ENCODE peak calls at places on chromosomes 1 and 21, in eight cellular contexts. X is K562, T is cardiac fibroblast, W is fibroblast of mammary gland, E is heart left ventricle, J is tibial nerve, I is endothelial cell, A is progenitor cell of endocrine pancreas. S is an unnamed sample.

GRCh38 chr1:71667224-71667623 is 586.4 kb upstream of the ZRANB2 start:
- DNase-seq in A (no peak), X (no peak), W (peak), J (no peak), T (peak), I (no peak), E (no peak), S (no peak)

GRCh38 chr21:14215971-14216621 is at the start of gene RBM11:
- DNase-seq in W (peak), T (peak), A (peak), J (peak), E (peak), X (peak), I (peak), S (peak)

GRCh38 chr21:45209046-45209445 is 78.6 kb downstream of the POFUT2 start:
- DNase-seq in X (no peak), A (no peak), W (peak), E (no peak), I (no peak), J (no peak), T (peak), S (no peak)

GRCh38 chr1:104765115-104765514 is 1015.4 kb downstream of the AMY1C start:
- DNase-seq in W (no peak), A (no peak), E (no peak), J (no peak), T (peak), I (no peak), X (no peak), S (no peak)

GRCh38 chr1:209412036-209412435 is 171.5 kb upstream of the CAMK1G start:
- DNase-seq in A (no peak), J (no peak), T (peak), X (no peak), E (no peak), W (peak), I (no peak), S (no peak)

GRCh38 chr1:235225299-235225698 is 64.2 kb upstream of the RBM34 start:
- DNase-seq in I (no peak), T (no peak), X (no peak), E (no peak), J (no peak), W (no peak), A (no peak), S (no peak)

GRCh38 chr1:172997941-172998361 is 52.8 kb downstream of the TNFSF18 start:
- DNase-seq in I (no peak), E (no peak), T (peak), W (no peak), J (no peak), A (no peak), X (no peak), S (no peak)

GRCh38 chr1:213303286-213303685 is 252.2 kb downstream of the RPS6KC1 start:
- DNase-seq in E (no peak), A (no peak), X (no peak), J (no peak), T (no peak), I (no peak), W (peak), S (no peak)

GRCh38 chr21:16535100-16535418 is 805.3 kb downstream of the USP25 start:
- DNase-seq in I (no peak), T (peak), X (no peak), A (no peak), W (peak), J (peak), E (peak), S (no peak)

GRCh38 chr1:20726107-20726911 is 6.2 kb downstream of the SH2D5 start:
- DNase-seq in A (no peak), X (no peak), E (no peak), T (no peak), W (no peak), J (peak), I (no peak), S (no peak)

GRCh38 chr1:182227864-182228547 is 163.6 kb downstream of the GLUL start:
- DNase-seq in A (no peak), I (no peak), X (no peak), W (no peak), T (no peak), E (no peak), J (no peak), S (no peak)

GRCh38 chr1:59570524-59570923 is 244.2 kb upstream of the HOOK1 start:
- DNase-seq in E (no peak), A (no peak), W (no peak), I (peak), J (no peak), T (peak), X (no peak), S (no peak)

GRCh38 chr21:41877901-41878830 is 978 bp downstream of the PRDM15 start:
- DNase-seq in W (peak), J (no peak), X (peak), T (peak), A (no peak), I (no peak), E (no peak), S (peak)

GRCh38 chr21:28419110-28419509 is 573.6 kb downstream of the LTN1 start:
- DNase-seq in X (no peak), A (no peak), E (no peak), W (peak), T (no peak), J (no peak), I (no peak), S (no peak)

GRCh38 chr1:23118957-23119792 is 49.5 kb downstream of the LUZP1 start:
- DNase-seq in E (no peak), T (peak), I (no peak), J (no peak), X (peak), A (no peak), W (no peak), S (no peak)

GRCh38 chr1:208145167-208145566 is 99.0 kb downstream of the PLXNA2 start:
- DNase-seq in A (no peak), T (no peak), W (no peak), E (no peak), X (no peak), I (no peak), J (no peak), S (no peak)

GRCh38 chr1:92924501-92924900 is 36.8 kb downstream of the DIPK1A start:
- DNase-seq in X (peak), E (no peak), J (no peak), I (no peak), W (peak), T (peak), A (no peak), S (no peak)

GRCh38 chr1:36134805-36135339 is 9.8 kb upstream of the COL8A2 start:
- DNase-seq in J (peak), T (peak), E (no peak), A (peak), W (peak), I (peak), X (peak), S (no peak)

GRCh38 chr1:153397924-153398651 is 7.2 kb upstream of the S100A8 start:
- DNase-seq in I (no peak), A (no peak), X (no peak), J (no peak), W (no peak), E (no peak), T (no peak), S (no peak)

GRCh38 chr1:40161125-40161887 is at the start of gene RLF:
- DNase-seq in X (peak), W (peak), I (peak), T (peak), J (peak), E (peak), A (peak), S (peak)

GRCh38 chr1:40167317-40167716 is 6.1 kb downstream of the RLF start:
- DNase-seq in E (no peak), X (no peak), W (no peak), T (no peak), J (no peak), A (no peak), I (no peak), S (no peak)

GRCh38 chr1:40162791-40163441 is 1.7 kb downstream of the RLF start:
- DNase-seq in I (no peak), W (peak), E (no peak), J (no peak), T (peak), X (no peak), A (no peak), S (no peak)

GRCh38 chr1:40160806-40161124 is 422 bp upstream of the RLF start:
- DNase-seq in X (no peak), A (no peak), W (no peak), J (no peak), I (no peak), T (no peak), E (no peak), S (no peak)

DNA sequence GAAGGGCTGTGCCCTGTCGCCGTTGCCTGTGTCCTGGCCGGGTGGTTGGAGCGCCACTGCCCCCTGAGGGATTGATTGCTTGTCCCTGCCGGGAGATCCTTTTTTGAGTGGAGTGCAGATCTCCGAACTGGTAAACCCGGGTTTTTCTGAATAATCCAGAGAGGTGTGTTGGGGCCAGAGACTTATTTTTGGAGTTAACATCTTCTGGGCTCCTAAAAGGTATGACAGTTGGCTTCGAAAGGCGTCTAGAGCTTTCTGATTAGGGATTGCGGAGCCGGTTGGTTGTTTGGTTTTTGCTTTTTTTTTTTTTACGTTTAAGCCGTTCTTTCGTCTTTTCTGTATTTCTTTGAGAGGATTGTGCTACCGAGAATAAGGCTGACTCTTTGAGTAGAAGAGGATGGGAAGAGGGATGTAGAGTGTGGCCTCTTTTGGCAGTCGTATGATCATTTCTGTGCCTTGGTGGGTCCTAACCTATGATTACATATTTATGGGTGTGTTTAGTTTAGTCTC is 756 bp downstream of the RLF start:
- DNase-seq in A (no peak), J (no peak), E (no peak), T (no peak), I (no peak), X (no peak), W (peak), S (no peak)
- TF ChIP-seq CTCF in A (no peak), J (no peak), E (no peak), T (no peak), I (no peak), X (peak), W (no peak), S (no peak)

GRCh38 chr1:162151900-162152829 is 82.7 kb downstream of the NOS1AP start:
- DNase-seq in A (no peak), J (peak), T (peak), X (no peak), I (no peak), W (peak), E (no peak), S (no peak)
- TF ChIP-seq CTCF in A (no peak), J (no peak), T (no peak), X (no peak), I (no peak), W (no peak), E (no peak), S (no peak)

GRCh38 chr1:44033041-44033575 is 1.8 kb upstream of the SLC6A9 start:
- DNase-seq in A (no peak), I (no peak), E (no peak), J (no peak), X (no peak), W (no peak), T (no peak), S (no peak)

GRCh38 chr1:44030606-44031050 is 634 bp downstream of the SLC6A9 start:
- DNase-seq in A (peak), X (peak), I (peak), E (peak), J (no peak), W (peak), T (peak), S (no peak)

GRCh38 chr1:44031900-44032817 is 897 bp upstream of the SLC6A9 start:
- DNase-seq in X (no peak), T (no peak), J (no peak), I (no peak), E (no peak), A (no peak), W (no peak), S (no peak)

GRCh38 chr1:44029911-44030605 is 1.2 kb downstream of the SLC6A9 start:
- DNase-seq in J (peak), W (peak), X (peak), A (peak), E (peak), T (peak), I (peak), S (peak)

GRCh38 chr1:44031051-44031899 is at the start of gene SLC6A9:
- DNase-seq in I (peak), E (peak), W (peak), J (no peak), T (peak), X (peak), A (peak), S (peak)
- TF ChIP-seq CTCF in I (no peak), E (no peak), W (no peak), J (no peak), T (no peak), X (no peak), A (no peak), S (no peak)

GRCh38 chr21:43355925-43356289 is 71.0 kb downstream of the SIK1 start:
- DNase-seq in J (no peak), A (no peak), W (no peak), E (no peak), X (peak), I (no peak), T (no peak), S (no peak)
- TF ChIP-seq CTCF in J (no peak), A (peak), W (no peak), E (no peak), X (peak), I (no peak), T (no peak), S (no peak)

S was measured in activated B cell treated with CpG ODN at 0.5 μM for 24 hours.